ENCODE peak calls at places on chromosomes 16 and 17, in eight cellular contexts. E is stimulated activated CD4-positive, alpha-beta T cell treated with anti-CD3 and anti-CD28 coated beads, Interleukin-1b, Interleukin-23, amount 100 ng/mL, for 24 hours; M is GM06990; Z is cerebellar cortex; W is GOT3; L is endodermal cell; G is NCI-H2171 treated with DMSO at 0.1 percent for 48 hours; O is stimulated activated naive CD8-positive, alpha-beta T cell treated with anti-CD3 and anti-CD28 coated beads, Interleukin-15, Interleukin-2, amounts not matched to agents 100 U/mL and 50 U/mL, for 24 hours. B is an unnamed sample.

GRCh38 chr17:35749560-35750412 is 3.3 kb downstream of the GAS2L2 start:
- DNase-seq in E (no peak), G (peak; percentile 10), L (peak; percentile 82), W (no peak), O (peak; percentile 43), M (no peak), Z (no peak), B (no peak)

GRCh38 chr16:3819741-3820724 is 60.5 kb downstream of the CREBBP start:
- DNase-seq in E (no peak), Z (peak; percentile 65), O (no peak), M (no peak), G (peak; percentile 82), L (no peak), W (no peak), B (peak; percentile 95)

GRCh38 chr16:47026947-47027346 is 53.5 kb upstream of the DNAJA2 start:
- DNase-seq in Z (no peak), G (no peak), W (no peak), O (no peak), E (no peak), M (no peak), L (no peak), B (no peak)

GRCh38 chr17:45019177-45019711 is 32.2 kb downstream of the DCAKD start:
- DNase-seq in W (no peak), M (peak; percentile 60), Z (peak; percentile 32), G (peak; percentile 58), E (peak; percentile 42), L (peak; percentile 74), O (peak; percentile 58), B (peak; percentile 77)

GRCh38 chr16:88820335-88821025 is 8.8 kb upstream of the APRT start:
- DNase-seq in O (no peak), Z (no peak), W (no peak), G (no peak), E (no peak), M (no peak), L (no peak), B (no peak)

GRCh38 chr16:85840395-85840794 is 40.9 kb downstream of the COX4I1 start:
- DNase-seq in M (no peak), Z (no peak), L (no peak), G (no peak), O (no peak), W (no peak), E (no peak), B (no peak)

GRCh38 chr17:64685705-64686104 is 23.6 kb upstream of the SMURF2 start:
- DNase-seq in M (no peak), Z (no peak), E (no peak), L (no peak), W (no peak), G (peak; percentile 79), O (no peak), B (no peak)

GRCh38 chr17:57578608-57578990 is 166.5 kb downstream of the CCDC182 start:
- DNase-seq in O (no peak), E (no peak), W (no peak), G (peak; percentile 97), M (no peak), Z (no peak), L (no peak), B (peak; percentile 46)

GRCh38 chr17:56939869-56940484 is 20.9 kb downstream of the COIL start:
- DNase-seq in G (peak; percentile 74), L (peak; percentile 67), W (no peak), Z (peak; percentile 59), M (peak; percentile 41), E (no peak), O (no peak), B (peak; percentile 71)